ENCODE peak calls at places on chromosomes 2 and 18, in seven cellular contexts. H, C, N, X, Q, W and O are unnamed samples.

GRCh38 chr18:62809900-62810299 is 94.6 kb downstream of the PHLPP1 start:
- DNase-seq in H (no peak), C (no peak), N (no peak), X (no peak), Q (no peak), W (no peak), O (no peak)

GRCh38 chr2:54657664-54658083 is 65.8 kb upstream of the EML6 start:
- DNase-seq in H (peak), C (no peak), N (no peak), X (no peak), Q (peak), W (peak), O (peak)

GRCh38 chr2:224369028-224369632 is 32.8 kb downstream of the FAM124B start:
- DNase-seq in H (peak), C (no peak), N (no peak), X (no peak), Q (peak), W (peak), O (peak)

GRCh38 chr2:170984079-170984478 is 55.0 kb downstream of the GORASP2 start:
- DNase-seq in H (no peak), C (no peak), N (no peak), X (no peak), Q (no peak), W (peak), O (no peak)

GRCh38 chr2:5877360-5877759 is 185.2 kb downstream of the SOX11 start:
- DNase-seq in H (no peak), C (no peak), N (no peak), X (no peak), Q (no peak), W (no peak), O (no peak)

GRCh38 chr2:234673961-234674759 is 177.3 kb upstream of the ARL4C start:
- DNase-seq in H (no peak), C (no peak), N (no peak), X (no peak), Q (no peak), W (no peak), O (no peak)

GRCh38 chr2:176167398-176167797 is 10.3 kb downstream of the HOXD3 start:
- DNase-seq in H (no peak), C (no peak), N (no peak), X (no peak), Q (no peak), W (no peak), O (no peak)

GRCh38 chr2:241156997-241157441 is 6.8 kb downstream of the PPP1R7 start:
- DNase-seq in H (no peak), C (no peak), N (peak), X (no peak), Q (no peak), W (peak), O (no peak)

GRCh38 chr2:10332402-10333246 is 29.9 kb downstream of the HPCAL1 start:
- DNase-seq in H (peak), C (no peak), N (no peak), X (no peak), Q (no peak), W (peak), O (no peak)

GRCh38 chr18:65725421-65726050 is 25.3 kb upstream of the CDH7 start:
- DNase-seq in H (peak), C (no peak), N (peak), X (no peak), Q (no peak), W (peak), O (peak)

GRCh38 chr2:150167711-150168110 is 319.8 kb downstream of the RND3 start:
- DNase-seq in H (no peak), C (no peak), N (no peak), X (no peak), Q (no peak), W (no peak), O (no peak)

GRCh38 chr2:53182609-53183008 is 585.0 kb upstream of the CHAC2 start:
- DNase-seq in H (no peak), C (no peak), N (no peak), X (no peak), Q (no peak), W (peak), O (no peak)

GRCh38 chr2:61288070-61288841 is 126.3 kb downstream of the C2orf74 start:
- DNase-seq in H (no peak), C (no peak), N (no peak), X (no peak), Q (no peak), W (peak), O (no peak)

GRCh38 chr2:197615033-197615652 is 60.2 kb downstream of the RFTN2 start:
- DNase-seq in H (no peak), C (no peak), N (no peak), X (no peak), Q (peak), W (peak), O (no peak)

GRCh38 chr2:174608866-174609214 is 11.2 kb upstream of the WIPF1 start:
- DNase-seq in H (no peak), C (peak), N (no peak), X (no peak), Q (no peak), W (no peak), O (no peak)

GRCh38 chr2:24048662-24049484 is 668 bp upstream of the FKBP1B start:
- DNase-seq in H (no peak), C (no peak), N (no peak), X (no peak), Q (no peak), W (no peak), O (no peak)

GRCh38 chr2:74867841-74868658 is 34.1 kb downstream of the HK2 start:
- DNase-seq in H (no peak), C (no peak), N (no peak), X (no peak), Q (peak), W (no peak), O (no peak)

GRCh38 chr2:229571243-229571642 is 143.1 kb downstream of the DNER start:
- DNase-seq in H (no peak), C (no peak), N (peak), X (no peak), Q (no peak), W (no peak), O (no peak)

GRCh38 chr2:207054521-207054920 is 111.2 kb downstream of the KLF7 start:
- DNase-seq in H (no peak), C (no peak), N (no peak), X (no peak), Q (no peak), W (no peak), O (no peak)

GRCh38 chr2:109282865-109283264 is 153.9 kb downstream of the SH3RF3 start:
- DNase-seq in H (no peak), C (no peak), N (no peak), X (no peak), Q (no peak), W (no peak), O (no peak)

GRCh38 chr2:24454258-24454657 is 36.8 kb upstream of the NCOA1 start:
- DNase-seq in H (no peak), C (no peak), N (no peak), X (no peak), Q (no peak), W (no peak), O (no peak)

GRCh38 chr2:229445501-229446294 is 174.6 kb upstream of the PID1 start:
- DNase-seq in H (no peak), C (no peak), N (peak), X (no peak), Q (no peak), W (no peak), O (no peak)

GRCh38 chr2:108169982-108170625 is 69.7 kb upstream of the SULT1C3 start:
- DNase-seq in H (peak), C (no peak), N (no peak), X (no peak), Q (no peak), W (peak), O (peak)

GRCh38 chr2:170842785-170843184 is 26.1 kb downstream of the GAD1 start:
- DNase-seq in H (no peak), C (no peak), N (no peak), X (no peak), Q (no peak), W (no peak), O (no peak)

GRCh38 chr2:143029141-143029540 is 100.1 kb upstream of the ARHGAP15 start:
- DNase-seq in H (no peak), C (no peak), N (no peak), X (no peak), Q (no peak), W (no peak), O (no peak)

GRCh38 chr2:62196278-62196901 is 475 bp downstream of the B3GNT2 start:
- DNase-seq in H (no peak), C (peak), N (no peak), X (no peak), Q (peak), W (peak), O (peak)

GRCh38 chr2:181917378-181917735 is 25.8 kb downstream of the ITPRID2 start:
- DNase-seq in H (no peak), C (no peak), N (no peak), X (no peak), Q (no peak), W (no peak), O (no peak)

GRCh38 chr2:216116418-216116817 is 7.3 kb downstream of the XRCC5 start:
- DNase-seq in H (no peak), C (no peak), N (no peak), X (no peak), Q (no peak), W (no peak), O (no peak)

GRCh38 chr2:169839954-169840746 is 12.9 kb downstream of the UBR3 start:
- DNase-seq in H (peak), C (no peak), N (no peak), X (no peak), Q (no peak), W (peak), O (no peak)

GRCh38 chr18:24488824-24489493 is 28.5 kb downstream of the HRH4 start:
- DNase-seq in H (peak), C (no peak), N (no peak), X (no peak), Q (no peak), W (peak), O (peak)